ENCODE peak calls at places on chromosomes 6 and 20, in four cellular contexts. W is BJ, Y is upper lobe of right lung, J is AG04450. R is an unnamed sample.
A peak's percentile ranks its signal among the peaks of the same experiment; 100 is the strongest.

GRCh38 chr6:52227495-52227894 is 16.8 kb downstream of the IL17F start:
- DNase-seq in W (no peak), Y (no peak), J (no peak), R (no peak)

GRCh38 chr20:25284131-25284601 is 36.3 kb downstream of the PYGB start:
- DNase-seq in W (no peak), Y (peak; percentile 56), J (no peak), R (no peak)

GRCh38 chr20:13221673-13222318 is 722 bp downstream of the ISM1 start:
- DNase-seq in W (no peak), Y (peak; percentile 80), J (no peak), R (no peak)

GRCh38 chr6:87483929-87484328 is 11.2 kb downstream of the SLC35A1 start:
- DNase-seq in W (peak; percentile 10), Y (no peak), J (no peak), R (peak; percentile 34)

GRCh38 chr20:57622579-57623381 is 2.6 kb upstream of the ZBP1 start:
- DNase-seq in W (no peak), Y (peak; percentile 80), J (no peak), R (peak; percentile 76)

GRCh38 chr6:14305131-14305530 is 187.6 kb downstream of the CD83 start:
- DNase-seq in W (no peak), Y (no peak), J (no peak), R (no peak)

GRCh38 chr6:5851261-5851757 is 155.4 kb downstream of the NRN1 start:
- DNase-seq in W (no peak), Y (peak; percentile 87), J (no peak), R (peak; percentile 29)

GRCh38 chr6:111865909-111866546 is 7.2 kb downstream of the FYN start:
- DNase-seq in W (no peak), Y (no peak), J (no peak), R (no peak)

GRCh38 chr6:57116776-57117175 is 26.8 kb downstream of the ZNF451 start:
- DNase-seq in W (no peak), Y (no peak), J (no peak), R (no peak)

GRCh38 chr6:163635731-163636344 is 221.3 kb downstream of the QKI start:
- DNase-seq in W (no peak), Y (no peak), J (no peak), R (no peak)

GRCh38 chr6:160321729-160322505 is 26.3 kb upstream of the SLC22A3 start:
- DNase-seq in W (no peak), Y (no peak), J (no peak), R (no peak)

GRCh38 chr6:25629202-25629584 is 22.8 kb upstream of the SCGN start:
- DNase-seq in W (no peak), Y (no peak), J (no peak), R (no peak)

GRCh38 chr6:117547688-117548621 is 54.4 kb downstream of the GOPC start:
- DNase-seq in W (no peak), Y (peak; percentile 65), J (no peak), R (no peak)

GRCh38 chr6:54267798-54268197 is 40.4 kb upstream of the TINAG start:
- DNase-seq in W (no peak), Y (no peak), J (no peak), R (no peak)

GRCh38 chr20:57586370-57586793 is 25.5 kb downstream of the PCK1 start:
- DNase-seq in W (no peak), Y (no peak), J (no peak), R (no peak)

GRCh38 chr6:140051521-140052455 is 677.3 kb upstream of the CITED2 start:
- DNase-seq in W (peak; percentile 95), Y (no peak), J (peak; percentile 88), R (no peak)

GRCh38 chr20:5221078-5221430 is 94.2 kb downstream of the CDS2 start:
- DNase-seq in W (no peak), Y (no peak), J (no peak), R (no peak)

GRCh38 chr6:109783245-109783990 is 92.3 kb downstream of the FIG4 start:
- DNase-seq in W (no peak), Y (no peak), J (no peak), R (no peak)

GRCh38 chr6:89082439-89082838 is 1.9 kb downstream of the PNRC1 start:
- DNase-seq in W (no peak), Y (no peak), J (no peak), R (no peak)

GRCh38 chr6:70371454-70372105 is 41.7 kb upstream of the FAM135A start:
- DNase-seq in W (peak; percentile 16), Y (no peak), J (peak; percentile 54), R (peak; percentile 31)

GRCh38 chr6:33888183-33888582 is 84.4 kb upstream of the MLN start:
- DNase-seq in W (no peak), Y (no peak), J (no peak), R (no peak)

GRCh38 chr6:72783667-72784066 is 161.8 kb downstream of the KCNQ5 start:
- DNase-seq in W (no peak), Y (no peak), J (no peak), R (no peak)

GRCh38 chr6:168618546-168619315 is 177.7 kb downstream of the SMOC2 start:
- DNase-seq in W (no peak), Y (no peak), J (no peak), R (no peak)

GRCh38 chr6:20312581-20312980 is 89.1 kb upstream of the E2F3 start:
- DNase-seq in W (no peak), Y (no peak), J (no peak), R (no peak)

GRCh38 chr6:29483186-29483585 is 4.6 kb downstream of the MAS1L start:
- DNase-seq in W (no peak), Y (no peak), J (no peak), R (no peak)

GRCh38 chr6:5422321-5422915 is 161.1 kb downstream of the FARS2 start:
- DNase-seq in W (no peak), Y (no peak), J (peak; percentile 21), R (no peak)

GRCh38 chr6:22247916-22248482 is 48.8 kb downstream of the PRL start:
- DNase-seq in W (no peak), Y (no peak), J (no peak), R (no peak)

GRCh38 chr6:105069821-105070445 is 109.9 kb downstream of the POPDC3 start:
- DNase-seq in W (no peak), Y (no peak), J (no peak), R (no peak)

GRCh38 chr6:38191418-38191817 is 371.9 kb downstream of the ZFAND3 start:
- DNase-seq in W (no peak), Y (no peak), J (no peak), R (no peak)

GRCh38 chr6:132931937-132932336 is 117.6 kb downstream of the RPS12 start:
- DNase-seq in W (peak; percentile 26), Y (no peak), J (no peak), R (peak; percentile 58)

GRCh38 chr20:39358052-39358451 is 395.9 kb downstream of the DHX35 start:
- DNase-seq in W (no peak), Y (no peak), J (no peak), R (no peak)

GRCh38 chr6:117677553-117678131 is 2.4 kb downstream of the NUS1 start:
- DNase-seq in W (no peak), Y (no peak), J (no peak), R (no peak)

GRCh38 chr20:59857951-59858350 is 75.5 kb downstream of the SYCP2 start:
- DNase-seq in W (no peak), Y (no peak), J (no peak), R (no peak)

GRCh38 chr6:91569071-91569470 is 982.2 kb upstream of the MAP3K7 start:
- DNase-seq in W (peak; percentile 13), Y (no peak), J (peak; percentile 8), R (no peak)

GRCh38 chr20:10925767-10926166 is 252.0 kb upstream of the JAG1 start:
- DNase-seq in W (no peak), Y (no peak), J (no peak), R (no peak)

GRCh38 chr6:35488517-35488862 is 8.4 kb downstream of the TEAD3 start:
- DNase-seq in W (no peak), Y (no peak), J (no peak), R (no peak)

GRCh38 chr20:49758781-49759180 is 45.1 kb upstream of the B4GALT5 start:
- DNase-seq in W (no peak), Y (no peak), J (no peak), R (no peak)

GRCh38 chr6:155524249-155524651 is 68.6 kb upstream of the NOX3 start:
- DNase-seq in W (peak; percentile 28), Y (no peak), J (no peak), R (no peak)

GRCh38 chr6:21798468-21798867 is 204.9 kb downstream of the SOX4 start:
- DNase-seq in W (no peak), Y (no peak), J (no peak), R (no peak)

GRCh38 chr6:2094637-2095036 is 150.8 kb downstream of the GMDS start:
- DNase-seq in W (no peak), Y (no peak), J (no peak), R (no peak)
- H3K4me3 ChIP-seq in W (no peak overlapping the region), Y (no peak overlapping the region), J (no peak overlapping the region), R (no peak overlapping the region)

DNA sequence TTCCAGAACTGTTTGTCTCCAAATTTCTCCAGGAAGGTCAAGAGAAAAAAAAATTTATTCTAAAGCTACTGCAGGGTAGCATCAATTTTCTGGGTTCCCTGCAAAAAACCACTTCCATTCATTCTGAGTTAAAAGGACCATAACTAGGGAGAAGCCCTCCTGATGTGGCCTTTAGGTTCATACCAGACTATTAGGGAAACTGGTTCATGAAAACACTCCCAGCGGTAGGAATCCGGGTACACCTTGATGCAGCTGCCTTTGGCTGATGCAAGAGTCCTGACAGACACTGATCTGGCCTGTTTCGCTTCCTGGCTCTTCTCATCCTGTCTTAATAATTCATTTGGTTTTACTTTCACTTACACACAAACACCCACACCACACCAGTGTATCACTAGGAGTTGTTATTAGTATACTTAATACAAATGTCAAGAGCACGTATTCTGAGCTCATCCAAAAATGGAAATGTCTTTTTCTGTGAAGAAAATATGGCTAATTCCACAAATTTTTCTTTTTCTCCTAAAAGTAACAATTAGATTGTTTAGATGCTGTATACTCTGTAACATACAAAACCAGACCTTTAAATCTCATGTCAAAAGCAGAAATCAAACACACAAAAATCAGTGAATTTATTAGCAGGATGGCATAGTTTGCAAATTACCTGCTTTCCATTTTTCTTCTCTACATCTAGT is 38.4 kb upstream of the ARHGAP18 start:
- DNase-seq in W (no peak), Y (no peak), J (no peak), R (peak; percentile 39)
- TF ChIP-seq CTCF in W (no peak), Y (no peak), J (no peak), R (no peak)

GRCh38 chr6:8415913-8416312 is 19.4 kb downstream of the SLC35B3 start:
- DNase-seq in W (no peak), Y (no peak), J (no peak), R (no peak)
- H3K4me3 ChIP-seq in W (no peak overlapping the region), Y (no peak overlapping the region), J (no peak overlapping the region), R (no peak overlapping the region)

DNA sequence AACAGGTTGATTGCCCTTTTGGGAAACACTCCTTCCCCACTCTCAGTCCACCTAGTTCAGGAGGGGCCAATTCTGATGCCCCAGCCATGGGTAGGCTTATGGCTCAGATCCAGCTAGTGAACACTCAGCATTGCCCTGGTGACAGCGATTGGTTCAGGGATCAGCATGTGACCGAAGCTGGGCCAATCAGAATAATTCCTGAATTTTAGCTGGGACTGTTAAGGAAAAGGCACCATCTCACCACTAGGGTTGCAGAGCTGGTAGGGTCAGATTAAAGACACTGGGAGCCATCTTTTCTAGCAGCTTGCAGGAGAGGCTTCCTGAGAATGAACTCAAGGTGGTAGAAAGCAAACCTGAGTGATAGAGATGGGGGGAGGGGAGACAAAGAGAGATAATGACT is 44.4 kb downstream of the EYA2 start:
- DNase-seq in W (no peak), Y (no peak), J (no peak), R (no peak)
- TF ChIP-seq CTCF in W (peak; percentile 12), Y (no peak), J (peak; percentile 25), R (peak; percentile 10)

GRCh38 chr6:95159557-95159956 is 417.8 kb upstream of the MANEA start:
- DNase-seq in W (no peak), Y (no peak), J (no peak), R (no peak)
- H3K4me3 ChIP-seq in W (no peak overlapping the region), Y (no peak overlapping the region), J (no peak overlapping the region), R (no peak overlapping the region)